ENCODE peak calls at places on chromosomes 13 and 19, in seven cellular contexts. R is substantia nigra, E is H7, J is nucleus accumbens, G is NCI-H2081, B is fibroblast of the aortic adventitia, M is WTC11. T is an unnamed sample.

GRCh38 chr13:44317752-44318550 is 55.7 kb upstream of the SERP2 start:
- DNase-seq in R (no peak), E (no peak), J (no peak), G (peak; percentile 82), B (peak; percentile 80), M (no peak), T (no peak)

GRCh38 chr13:107457686-107458085 is 757.6 kb downstream of the LIG4 start:
- DNase-seq in R (no peak), E (no peak), J (no peak), G (peak; percentile 78), B (no peak), M (no peak), T (no peak)

GRCh38 chr19:53511933-53512374 is 26.0 kb upstream of the ZNF331 start:
- DNase-seq in R (peak; percentile 30), E (peak; percentile 92), J (no peak), G (no peak), B (peak; percentile 57), M (peak; percentile 91), T (no peak)

GRCh38 chr19:29040291-29040690 is 172.7 kb downstream of the UQCRFS1 start:
- DNase-seq in R (no peak), E (no peak), J (no peak), G (no peak), B (peak; percentile 2), M (no peak), T (no peak)

GRCh38 chr19:50753879-50754278 is 16.4 kb upstream of the GPR32 start:
- DNase-seq in R (no peak), E (no peak), J (no peak), G (no peak), B (no peak), M (no peak), T (no peak)

GRCh38 chr13:113219311-113219940 is 10.0 kb downstream of the CUL4A start:
- DNase-seq in R (no peak), E (no peak), J (no peak), G (no peak), B (no peak), M (no peak), T (no peak)

GRCh38 chr13:92390217-92390616 is 836.4 kb upstream of the GPC6 start:
- DNase-seq in R (no peak), E (no peak), J (no peak), G (peak; percentile 88), B (no peak), M (no peak), T (no peak)

GRCh38 chr19:33809960-33810359 is 13.3 kb downstream of the KCTD15 start:
- DNase-seq in R (no peak), E (no peak), J (no peak), G (no peak), B (no peak), M (no peak), T (no peak)

GRCh38 chr19:15239337-15239949 is 7.2 kb upstream of the EPHX3 start:
- DNase-seq in R (no peak), E (peak; percentile 60), J (no peak), G (no peak), B (no peak), M (no peak), T (no peak)